ENCODE peak calls at places on chromosomes 7 and 10, in nine cellular contexts. M is lower leg skin, L is fibroblast of the aortic adventitia, V is fibroblast of pulmonary artery, S is HepG2, G is upper lobe of right lung, Q is K562, A is GM23338, D is BE2C. H is an unnamed sample.

GRCh38 chr10:126504051-126504760 is 115.9 kb upstream of the ADAM12 start:
- DNase-seq in M (no peak), L (peak), V (peak), S (peak), G (no peak), Q (peak), A (peak), D (peak), H (no peak)

GRCh38 chr10:73655257-73655989 is 406 bp downstream of the SYNPO2L start:
- DNase-seq in M (no peak), L (no peak), V (no peak), S (no peak), G (no peak), Q (no peak), A (no peak), D (no peak), H (no peak)

GRCh38 chr7:127532736-127533135 is 52.7 kb downstream of the GCC1 start:
- DNase-seq in M (no peak), L (no peak), V (no peak), S (no peak), G (no peak), Q (no peak), A (no peak), D (no peak), H (no peak)

GRCh38 chr10:69715156-69715898 is 85.3 kb downstream of the FAM241B start:
- DNase-seq in M (peak), L (peak), V (peak), S (no peak), G (no peak), Q (no peak), A (no peak), D (no peak), H (peak)

GRCh38 chr10:112904000-112904399 is 46.0 kb upstream of the TCF7L2 start:
- DNase-seq in M (no peak), L (peak), V (peak), S (peak), G (no peak), Q (no peak), A (no peak), D (no peak), H (no peak)

GRCh38 chr7:39617010-39617409 is 6.4 kb upstream of the RALA start:
- DNase-seq in M (no peak), L (peak), V (no peak), S (no peak), G (no peak), Q (no peak), A (no peak), D (no peak), H (no peak)

GRCh38 chr7:137935849-137936508 is 65.9 kb downstream of the CREB3L2 start:
- DNase-seq in M (no peak), L (no peak), V (no peak), S (no peak), G (no peak), Q (peak), A (no peak), D (no peak), H (no peak)

GRCh38 chr7:32958046-32959025 is 1.1 kb downstream of the FKBP9 start:
- DNase-seq in M (peak), L (peak), V (peak), S (peak), G (peak), Q (no peak), A (peak), D (peak), H (no peak)

GRCh38 chr10:60101821-60102220 is 195.5 kb upstream of the CCDC6 start:
- DNase-seq in M (no peak), L (no peak), V (no peak), S (no peak), G (no peak), Q (no peak), A (peak), D (no peak), H (no peak)

GRCh38 chr7:63925262-63925625 is 73.4 kb upstream of the ZNF722 start:
- DNase-seq in M (no peak), L (no peak), V (no peak), S (no peak), G (no peak), Q (no peak), A (no peak), D (no peak), H (no peak)

GRCh38 chr7:28615091-28615490 is 202.8 kb downstream of the CREB5 start:
- DNase-seq in M (no peak), L (peak), V (no peak), S (no peak), G (no peak), Q (no peak), A (peak), D (no peak), H (no peak)

GRCh38 chr7:98862203-98862602 is 7.6 kb downstream of the TMEM130 start:
- DNase-seq in M (no peak), L (no peak), V (no peak), S (no peak), G (no peak), Q (no peak), A (no peak), D (no peak), H (no peak)

GRCh38 chr7:121945066-121945848 is 72.3 kb downstream of the PTPRZ1 start:
- DNase-seq in M (no peak), L (peak), V (peak), S (no peak), G (no peak), Q (no peak), A (no peak), D (no peak), H (no peak)

GRCh38 chr10:79357180-79357579 is 9.9 kb downstream of the PPIF start:
- DNase-seq in M (peak), L (no peak), V (no peak), S (no peak), G (no peak), Q (peak), A (no peak), D (no peak), H (no peak)

GRCh38 chr7:131602304-131602993 is 46.0 kb upstream of the PODXL start:
- DNase-seq in M (no peak), L (no peak), V (no peak), S (no peak), G (no peak), Q (peak), A (no peak), D (peak), H (no peak)

GRCh38 chr7:41007351-41007751 is 695.5 kb downstream of the INHBA start:
- DNase-seq in M (no peak), L (peak), V (no peak), S (no peak), G (no peak), Q (no peak), A (no peak), D (no peak), H (no peak)

DNA sequence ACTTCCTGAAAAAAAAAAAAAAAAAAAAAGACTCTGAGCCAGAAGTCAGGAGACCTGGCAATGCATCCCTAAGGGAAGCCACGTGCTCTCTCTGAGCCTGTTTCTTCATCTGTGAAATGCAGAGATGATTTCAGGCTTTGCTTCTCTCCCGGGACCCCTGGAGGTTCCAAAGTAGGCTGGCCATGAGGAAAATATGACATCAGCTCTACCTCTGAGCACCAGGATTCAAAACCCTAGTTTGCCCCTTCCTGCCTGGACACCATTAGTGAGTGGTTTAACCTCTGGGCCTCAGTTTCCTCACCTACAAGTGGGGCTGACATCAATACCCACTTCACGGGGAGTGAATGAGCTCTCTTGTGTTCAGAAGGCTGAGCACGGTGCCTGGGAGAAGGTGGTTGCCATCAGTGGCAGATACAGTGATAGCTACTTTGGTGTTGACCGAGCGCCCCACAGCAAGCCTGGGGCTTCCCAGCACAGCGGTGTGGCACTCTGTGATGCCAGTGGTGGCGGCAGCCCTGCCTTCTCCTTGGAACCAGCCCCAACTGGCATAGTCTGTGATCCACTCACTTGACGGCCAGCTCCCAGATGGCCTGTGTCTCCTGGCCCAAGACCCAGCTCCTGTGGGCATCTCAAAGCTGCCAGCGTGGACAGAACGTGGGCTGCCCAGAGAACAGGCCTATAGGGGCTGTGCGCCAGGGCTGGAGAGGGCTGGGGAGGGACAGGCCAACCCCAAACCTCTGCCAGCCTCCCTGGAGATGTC is 153.1 kb upstream of the UNC5B start:
- DNase-seq in M (no peak), L (peak), V (peak), S (no peak), G (no peak), Q (no peak), A (peak), D (peak), H (no peak)
- TF ChIP-seq CTCF in M (no peak), L (no peak), V (no peak), S (no peak), G (no peak), Q (no peak), A (no peak), D (no peak), H (no peak)

DNA sequence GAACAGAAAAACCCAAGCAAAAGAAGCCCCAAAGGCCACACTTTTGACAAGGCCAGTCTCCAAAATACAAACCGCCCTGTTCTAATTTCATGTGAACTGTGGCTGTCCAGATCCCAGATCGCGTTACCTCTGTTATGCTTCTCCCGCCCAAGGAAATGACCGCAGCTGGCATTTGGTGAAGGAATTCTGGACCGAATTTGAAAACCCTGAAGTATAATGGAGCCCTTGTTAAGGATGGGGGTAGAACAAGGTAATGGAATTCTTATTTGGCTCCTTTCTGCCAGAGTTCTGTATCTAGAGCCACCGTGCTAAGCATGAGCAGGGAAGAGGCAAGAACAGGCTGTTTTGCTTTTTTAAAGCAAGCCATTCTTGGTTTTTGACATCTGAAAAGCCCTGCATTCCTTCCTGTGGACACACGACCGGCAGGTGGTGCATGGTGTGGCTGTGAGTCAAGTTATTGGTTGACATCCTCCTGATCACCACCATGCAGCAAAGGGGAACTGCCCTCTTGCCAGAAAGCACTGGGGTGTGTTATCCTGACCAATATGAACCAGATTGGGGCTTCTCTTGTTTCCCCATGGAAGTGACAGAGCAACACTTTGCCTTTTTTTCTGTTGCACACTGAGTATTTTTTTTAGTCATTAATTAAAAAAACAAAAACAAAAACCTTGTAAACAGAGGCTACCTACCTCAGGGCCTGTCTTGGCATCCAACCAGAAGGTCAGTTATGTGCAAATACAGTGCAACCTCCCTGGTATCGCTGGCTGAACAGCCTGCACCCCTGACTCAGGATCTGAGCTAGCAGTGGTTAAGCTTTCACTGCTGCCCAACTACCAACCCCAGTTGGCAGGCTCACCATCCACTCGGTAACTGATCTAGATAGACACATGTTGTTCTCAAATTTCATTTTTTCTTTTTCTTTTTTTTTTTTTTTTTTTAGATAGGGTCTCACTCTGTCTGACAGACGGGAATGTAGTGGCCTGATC is 14.2 kb downstream of the UCMA start:
- DNase-seq in M (peak), L (peak), V (peak), S (peak), G (peak), Q (peak), A (peak), D (peak), H (no peak)
- TF ChIP-seq CTCF in M (no peak), L (no peak), V (peak), S (peak), G (no peak), Q (peak), A (peak), D (peak), H (no peak)

GRCh38 chr7:157138424-157139141 is at the start of gene UBE3C:
- DNase-seq in M (peak), L (peak), V (peak), S (peak), G (peak), Q (peak), A (peak), D (peak), H (peak)

GRCh38 chr7:157138101-157138423 is 664 bp upstream of the UBE3C start:
- DNase-seq in M (no peak), L (peak), V (no peak), S (no peak), G (no peak), Q (no peak), A (no peak), D (no peak), H (no peak)

GRCh38 chr7:157139142-157140117 is 704 bp downstream of the UBE3C start:
- DNase-seq in M (peak), L (peak), V (peak), S (no peak), G (peak), Q (peak), A (peak), D (peak), H (no peak)

GRCh38 chr7:157133304-157133703 is 5.4 kb upstream of the UBE3C start:
- DNase-seq in M (peak), L (no peak), V (no peak), S (no peak), G (no peak), Q (no peak), A (no peak), D (no peak), H (no peak)

DNA sequence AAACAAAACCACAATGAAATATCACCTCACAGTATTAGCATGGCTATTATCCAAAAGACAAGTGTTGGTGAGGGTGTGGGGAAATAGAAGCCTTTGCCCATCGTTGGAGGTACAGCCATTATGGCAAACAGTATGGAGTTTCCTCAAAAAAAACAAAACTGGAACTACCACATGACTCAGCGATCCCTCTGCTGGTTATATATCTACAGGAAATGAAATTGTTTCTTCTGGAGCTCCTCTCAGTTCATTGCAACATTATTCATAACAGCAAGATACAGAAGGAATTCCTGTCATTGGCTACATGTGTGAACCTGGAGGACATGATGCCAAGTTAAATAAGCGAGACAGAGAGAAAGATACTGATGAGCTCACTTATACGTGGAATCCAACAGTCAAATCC is 2.4 kb upstream of the UBE3C start:
- DNase-seq in M (no peak), L (peak), V (peak), S (peak), G (no peak), Q (peak), A (peak), D (no peak), H (no peak)
- TF ChIP-seq CTCF in M (no peak), L (peak), V (peak), S (peak), G (no peak), Q (peak), A (peak), D (peak), H (no peak)

GRCh38 chr7:124840435-124840834 is 74.8 kb upstream of the GPR37 start:
- DNase-seq in M (no peak), L (no peak), V (peak), S (peak), G (no peak), Q (no peak), A (peak), D (no peak), H (no peak)
- TF ChIP-seq CTCF in M (no peak), L (no peak), V (no peak), S (peak), G (no peak), Q (no peak), A (peak), D (peak), H (no peak)

DNA sequence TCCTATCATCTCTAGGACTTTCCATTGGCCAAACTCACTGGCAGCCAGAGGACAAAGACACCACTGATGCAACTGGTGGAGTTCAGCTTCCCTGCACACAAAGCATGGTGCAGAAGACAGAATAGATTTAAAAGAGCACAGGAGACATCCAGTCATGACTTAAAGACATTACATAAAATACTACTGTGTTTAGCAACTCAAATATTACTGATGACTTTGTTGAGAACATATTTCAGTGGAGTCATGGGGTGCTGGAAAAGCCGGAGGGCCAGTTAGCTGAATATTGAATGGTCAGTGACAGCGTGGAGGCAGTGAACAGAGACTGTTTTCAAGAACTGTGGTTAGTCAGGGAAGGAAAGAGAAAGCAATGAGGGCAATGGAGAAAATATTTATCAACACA is 296.3 kb upstream of the NRP1 start:
- DNase-seq in M (no peak), L (no peak), V (no peak), S (no peak), G (no peak), Q (no peak), A (no peak), D (no peak), H (no peak)
- TF ChIP-seq CTCF in M (no peak), L (no peak), V (no peak), S (no peak), G (no peak), Q (no peak), A (no peak), D (no peak), H (no peak)

DNA sequence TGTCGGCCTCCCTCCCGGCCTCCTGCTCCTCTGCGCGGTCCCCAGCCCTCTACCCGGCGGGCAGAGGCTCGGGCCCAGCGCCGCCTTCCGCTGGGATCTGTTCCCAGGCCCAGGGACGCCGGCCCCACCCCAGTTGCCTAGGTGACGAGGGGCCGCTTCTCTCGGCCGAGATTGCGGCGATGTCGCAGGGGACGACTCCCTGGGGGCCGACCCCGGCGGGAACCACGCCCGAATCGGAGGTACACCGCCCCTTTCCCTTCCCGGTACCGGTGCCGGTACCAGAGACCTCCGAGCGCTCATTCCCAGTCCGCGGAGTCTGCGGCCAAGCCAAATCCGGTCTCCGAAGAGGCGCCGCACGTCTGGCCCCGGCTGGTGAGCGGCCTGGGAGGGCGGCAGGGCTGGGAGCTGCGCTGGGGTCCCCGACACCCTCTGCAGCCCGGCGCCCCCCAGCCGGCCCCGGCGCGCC is at the start of gene CABCOCO1:
- DNase-seq in M (peak), L (peak), V (peak), S (no peak), G (peak), Q (no peak), A (peak), D (no peak), H (peak)
- TF ChIP-seq CTCF in M (no peak), L (no peak), V (peak), S (peak), G (peak), Q (no peak), A (no peak), D (no peak), H (no peak)

GRCh38 chr10:28738200-28738599 is 60.9 kb downstream of the BAMBI start:
- DNase-seq in M (no peak), L (no peak), V (no peak), S (no peak), G (no peak), Q (peak), A (peak), D (peak), H (no peak)
- TF ChIP-seq CTCF in M (no peak), L (no peak), V (peak), S (peak), G (no peak), Q (peak), A (peak), D (peak), H (no peak)

DNA sequence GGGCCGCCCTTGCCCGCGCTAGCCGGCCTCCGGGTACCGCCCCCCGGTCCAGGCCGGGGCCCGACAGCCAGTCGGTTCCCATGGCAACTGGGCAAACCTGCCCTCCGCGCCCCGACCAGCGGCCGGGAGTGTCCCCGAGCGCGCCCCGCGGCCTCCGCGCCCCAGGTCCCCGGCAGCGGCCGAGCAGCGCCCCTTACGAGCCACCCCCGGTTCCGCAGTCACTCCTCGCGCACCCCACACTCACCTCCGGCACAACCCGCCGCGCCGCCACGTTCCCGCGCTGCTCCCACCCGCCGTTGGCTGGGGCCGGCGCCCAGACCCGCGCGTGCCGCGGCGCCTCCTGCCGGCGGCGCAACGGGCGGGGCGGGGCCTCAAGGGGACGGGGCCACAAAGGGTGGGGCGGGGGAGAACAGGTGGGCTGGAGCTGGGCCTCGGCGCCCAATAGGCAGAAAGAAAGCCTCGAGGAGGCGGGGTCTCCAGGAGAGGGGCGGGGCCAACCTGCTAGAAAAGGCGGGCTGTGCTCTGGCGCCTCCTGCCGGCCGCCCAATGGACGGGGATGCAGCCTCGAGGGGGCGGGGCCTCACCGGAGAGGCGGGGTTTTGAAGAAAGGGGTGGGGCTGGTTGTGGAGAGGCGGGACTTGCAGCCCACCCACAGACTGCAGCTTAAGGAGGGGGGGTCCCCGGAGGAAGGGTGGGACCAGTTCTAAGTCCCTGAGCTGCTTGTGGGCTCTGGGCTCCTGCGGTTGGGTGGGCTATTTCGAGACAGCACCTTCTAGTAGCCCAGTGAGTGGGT is at the start of gene RADIL:
- DNase-seq in M (peak), L (peak), V (peak), S (peak), G (peak), Q (peak), A (peak), D (peak), H (peak)
- TF ChIP-seq CTCF in M (no peak), L (peak), V (peak), S (peak), G (peak), Q (peak), A (peak), D (peak), H (peak)